ENCODE peak calls at places on chromosomes 4 and X, in seven cellular contexts. D is mesenteric fat pad; P is effector memory CD4-positive, alpha-beta T cell; Y is substantia nigra; S is islet precursor cell; X is CD4-positive, alpha-beta T cell; T is upper lobe of right lung. Z is an unnamed sample.

GRCh38 chr4:62191446-62191845 is 991.3 kb downstream of the ADGRL3 start:
- DNase-seq in D (no peak), P (no peak), Y (no peak), S (no peak), X (no peak), T (no peak), Z (no peak)

GRCh38 chrX:94178145-94178790 is 504.3 kb downstream of the FAM133A start:
- DNase-seq in D (no peak), P (no peak), Y (no peak), S (peak; percentile 63), X (no peak), T (no peak), Z (no peak)

GRCh38 chrX:103151799-103152198 is 58.9 kb upstream of the NXF3 start:
- DNase-seq in D (no peak), P (no peak), Y (no peak), S (no peak), X (no peak), T (no peak), Z (no peak)

GRCh38 chrX:77431227-77431626 is 16.0 kb upstream of the FGF16 start:
- DNase-seq in D (no peak), P (no peak), Y (no peak), S (no peak), X (no peak), T (no peak), Z (no peak)

GRCh38 chrX:37871626-37872302 is 24.4 kb upstream of the DYNLT3 start:
- DNase-seq in D (no peak), P (no peak), Y (no peak), S (peak; percentile 74), X (no peak), T (no peak), Z (no peak)

GRCh38 chr4:47784222-47784621 is 53.6 kb downstream of the CORIN start:
- DNase-seq in D (no peak), P (no peak), Y (no peak), S (no peak), X (no peak), T (no peak), Z (no peak)

GRCh38 chrX:8179653-8180052 is 8.6 kb upstream of the VCX2 start:
- DNase-seq in D (no peak), P (no peak), Y (no peak), S (no peak), X (no peak), T (no peak), Z (no peak)

GRCh38 chr4:3523628-3524221 is 8.5 kb downstream of the LRPAP1 start:
- DNase-seq in D (no peak), P (no peak), Y (no peak), S (no peak), X (no peak), T (peak; percentile 52), Z (peak; percentile 15)

GRCh38 chr4:69167300-69167699 is 47.2 kb downstream of the UGT2B11 start:
- DNase-seq in D (no peak), P (no peak), Y (no peak), S (no peak), X (no peak), T (no peak), Z (no peak)

Z was measured in mucosa of descending colon.